ENCODE peak calls at places on chromosome 20, in seven cellular contexts. B is left ventricle myocardium inferior; Q is small intestine; V is ovary; L is effector memory CD4-positive, alpha-beta T cell; A is fibroblast of lung; J is IMR-90. M is an unnamed sample. For H3K4me1, the result is how much of the 10 kb centered on the place peaks cover.

GRCh38 chr20:6705106-6705766 is 62.2 kb upstream of the BMP2 start:
- DNase-seq in B (no peak), J (no peak), Q (no peak), A (no peak), L (no peak), V (no peak), M (no peak)

GRCh38 chr20:58597021-58597940 is 53.8 kb upstream of the STX16 start:
- DNase-seq in J (no peak), B (peak), A (peak), Q (no peak), V (peak), L (no peak), M (peak)

GRCh38 chr20:39042279-39043150 is 80.4 kb downstream of the DHX35 start:
- DNase-seq in A (no peak), Q (no peak), V (no peak), L (no peak), J (peak), B (no peak), M (peak)

GRCh38 chr20:4666001-4666470 is 55.7 kb upstream of the PRND start:
- DNase-seq in Q (peak), J (peak), L (peak), B (no peak), A (peak), V (no peak), M (no peak)

GRCh38 chr20:44209691-44210421 is 715 bp downstream of the OSER1 start:
- DNase-seq in Q (peak), V (no peak), J (peak), B (no peak), A (no peak), L (no peak), M (peak)

GRCh38 chr20:32752458-32753250 is 9.4 kb upstream of the COMMD7 start:
- DNase-seq in L (no peak), Q (no peak), A (peak), V (no peak), J (peak), B (no peak), M (no peak)

GRCh38 chr20:63017076-63017825 is 10.5 kb upstream of the BHLHE23 start:
- DNase-seq in L (no peak), J (no peak), A (no peak), V (peak), Q (no peak), B (peak), M (no peak)

GRCh38 chr20:58707770-58708169 is 15.2 kb downstream of the NPEPL1 start:
- DNase-seq in V (no peak), Q (no peak), B (peak), L (no peak), J (no peak), A (no peak), M (no peak)

GRCh38 chr20:10429443-10429981 is 4.5 kb downstream of the MKKS start:
- DNase-seq in V (no peak), L (no peak), A (no peak), J (no peak), Q (peak), B (no peak), M (no peak)

GRCh38 chr20:62366370-62367135 is 559 bp downstream of the LAMA5 start:
- DNase-seq in Q (no peak), L (no peak), A (no peak), V (no peak), B (peak), J (no peak), M (no peak)

GRCh38 chr20:63625771-63626423 is 1.0 kb downstream of the GMEB2 start:
- DNase-seq in L (no peak), A (peak), Q (no peak), V (peak), J (peak), B (peak), M (peak)

GRCh38 chr20:33640287-33640686 is 21.8 kb upstream of the C20orf144 start:
- DNase-seq in V (no peak), J (no peak), B (no peak), L (no peak), Q (no peak), A (peak), M (no peak)

GRCh38 chr20:2137552-2138201 is 36.0 kb downstream of the STK35 start:
- DNase-seq in J (peak), Q (no peak), A (peak), V (no peak), B (no peak), L (no peak), M (no peak)

GRCh38 chr20:46544576-46544975 is 5.9 kb downstream of the OCSTAMP start:
- DNase-seq in V (no peak), L (no peak), Q (no peak), B (no peak), J (peak), A (peak), M (no peak)

GRCh38 chr20:46545077-46545826 is 5.2 kb downstream of the OCSTAMP start:
- DNase-seq in B (no peak), V (no peak), J (peak), L (no peak), Q (no peak), A (peak), M (no peak)

GRCh38 chr20:46546936-46547335 is 3.5 kb downstream of the OCSTAMP start:
- DNase-seq in J (no peak), Q (no peak), B (no peak), V (no peak), A (no peak), L (no peak), M (no peak)

GRCh38 chr20:46546293-46546692 is 4.2 kb downstream of the OCSTAMP start:
- DNase-seq in J (no peak), L (no peak), V (no peak), B (no peak), A (no peak), Q (no peak), M (no peak)

DNA sequence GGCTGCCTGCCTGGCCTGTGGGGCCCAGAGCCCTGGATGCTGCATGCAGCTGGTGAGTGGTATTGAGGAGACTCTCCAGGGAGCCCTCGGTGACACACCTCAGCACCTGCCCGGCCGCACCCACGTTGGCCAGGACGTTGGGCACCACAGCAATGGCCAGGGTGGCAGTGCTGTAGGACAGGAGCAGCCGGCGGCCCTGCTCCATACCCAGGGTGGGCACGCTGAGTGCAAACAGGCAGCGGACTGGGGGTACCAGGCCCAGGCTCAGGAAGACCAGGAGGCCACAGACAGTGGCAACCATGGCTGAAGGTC is 4.7 kb downstream of the OCSTAMP start:
- DNase-seq in L (no peak), A (no peak), J (no peak), Q (no peak), B (no peak), V (no peak), M (no peak)
- H3K27ac ChIP-seq in L (no peak), A (no peak), J (no peak), Q (no peak), B (no peak), V (no peak), M (no peak)

GRCh38 chr20:49766979-49767419 is 45.6 kb upstream of the SLC9A8 start:
- DNase-seq in J (no peak), B (no peak), V (no peak), L (no peak), A (no peak), Q (no peak), M (no peak)
- H3K4me1 ChIP-seq in J (under half), B (half or more), V (under half), L (under half), A (under half), Q (under half), M (under half)

GRCh38 chr20:41479113-41479512 is 112.5 kb upstream of the EMILIN3 start:
- DNase-seq in A (no peak), L (no peak), B (no peak), Q (no peak), V (no peak), J (no peak), M (no peak)

GRCh38 chr20:41480054-41480770 is 113.6 kb upstream of the EMILIN3 start:
- DNase-seq in B (no peak), V (no peak), A (no peak), Q (peak), L (no peak), J (no peak), M (no peak)

GRCh38 chr20:41476013-41476441 is 109.4 kb upstream of the EMILIN3 start:
- DNase-seq in A (peak), J (peak), L (no peak), Q (peak), V (no peak), B (no peak), M (no peak)

GRCh38 chr20:41475507-41475906 is 108.9 kb upstream of the EMILIN3 start:
- DNase-seq in J (no peak), Q (peak), V (no peak), A (peak), B (no peak), L (no peak), M (no peak)

GRCh38 chr20:41476446-41476845 is 109.8 kb upstream of the EMILIN3 start:
- DNase-seq in Q (no peak), L (no peak), B (no peak), J (no peak), V (no peak), A (no peak), M (no peak)
- H3K27ac ChIP-seq in Q (no peak), L (no peak), B (peak), J (no peak), V (no peak), A (no peak), M (no peak)

GRCh38 chr20:605237-605636 is 4.9 kb downstream of the TCF15 start:
- DNase-seq in L (no peak), V (no peak), Q (no peak), B (no peak), A (no peak), J (no peak), M (no peak)
- H3K4me1 ChIP-seq in L (under half), V (under half), Q (under half), B (half or more), A (under half), J (under half), M (under half)

M was measured in uterus.